ENCODE peak calls at places on chromosomes 16 and 17, in six cellular contexts. T is neuronal stem cell, P is H9, C is IMR-90, Y is H1, M is mesendoderm. A is an unnamed sample.
A peak's percentile ranks its signal among the peaks of the same experiment; 100 is the strongest.

GRCh38 chr16:75861981-75862380 is 135.7 kb upstream of the CPHXL start:
- DNase-seq in P (no peak), M (no peak), T (no peak), C (no peak), Y (no peak), A (no peak)

GRCh38 chr16:57788252-57788841 is 13.9 kb downstream of the KIFC3 start:
- DNase-seq in C (no peak), P (no peak), M (peak; percentile 66), Y (no peak), T (no peak), A (no peak)

GRCh38 chr16:10657925-10658324 is 36.8 kb downstream of the TEKT5 start:
- DNase-seq in Y (no peak), P (no peak), C (no peak), M (no peak), T (no peak), A (no peak)

GRCh38 chr17:51479303-51479702 is 219.0 kb downstream of the UTP18 start:
- DNase-seq in T (no peak), C (no peak), M (no peak), Y (no peak), P (no peak), A (no peak)

GRCh38 chr16:47976609-47977180 is 179.1 kb downstream of the ABCC12 start:
- DNase-seq in C (no peak), P (no peak), T (no peak), M (no peak), Y (no peak), A (no peak)

GRCh38 chr17:2635675-2636074 is 42.2 kb downstream of the PAFAH1B1 start:
- DNase-seq in P (no peak), C (no peak), T (no peak), M (no peak), Y (no peak), A (no peak)

GRCh38 chr17:38419508-38419981 is 8.7 kb upstream of the ARHGAP23 start:
- DNase-seq in C (no peak), Y (no peak), P (peak; percentile 43), T (no peak), M (no peak), A (no peak)

GRCh38 chr17:45121055-45121454 is 11.3 kb downstream of the PLCD3 start:
- DNase-seq in C (no peak), Y (no peak), P (peak; percentile 74), M (no peak), T (no peak), A (no peak)

GRCh38 chr17:38703742-38704644 is 1.1 kb upstream of the MLLT6 start:
- DNase-seq in M (peak; percentile 99), Y (peak; percentile 94), P (peak; percentile 100), T (peak; percentile 43), C (no peak), A (peak; percentile 45)

GRCh38 chr16:67935402-67936123 is 1.1 kb downstream of the PSMB10 start:
- DNase-seq in T (peak; percentile 84), M (peak; percentile 99), Y (peak; percentile 90), C (peak; percentile 87), P (peak; percentile 99), A (peak; percentile 93)
- H2BK120ac ChIP-seq in T (peak overlapping the region; percentile 28), M (no peak overlapping the region), Y (no peak overlapping the region), C (peak overlapping the region; percentile 55), P (no peak overlapping the region), A (peak overlapping the region; percentile 73)

GRCh38 chr17:81720267-81721071 is 8.4 kb downstream of the SLC25A10 start:
- DNase-seq in M (no peak), T (no peak), P (no peak), Y (no peak), C (no peak), A (no peak)
- H2BK15ac ChIP-seq in M (no peak overlapping the region), T (no peak overlapping the region), P (no peak overlapping the region), Y (no peak overlapping the region), C (no peak overlapping the region), A (no peak overlapping the region)

DNA sequence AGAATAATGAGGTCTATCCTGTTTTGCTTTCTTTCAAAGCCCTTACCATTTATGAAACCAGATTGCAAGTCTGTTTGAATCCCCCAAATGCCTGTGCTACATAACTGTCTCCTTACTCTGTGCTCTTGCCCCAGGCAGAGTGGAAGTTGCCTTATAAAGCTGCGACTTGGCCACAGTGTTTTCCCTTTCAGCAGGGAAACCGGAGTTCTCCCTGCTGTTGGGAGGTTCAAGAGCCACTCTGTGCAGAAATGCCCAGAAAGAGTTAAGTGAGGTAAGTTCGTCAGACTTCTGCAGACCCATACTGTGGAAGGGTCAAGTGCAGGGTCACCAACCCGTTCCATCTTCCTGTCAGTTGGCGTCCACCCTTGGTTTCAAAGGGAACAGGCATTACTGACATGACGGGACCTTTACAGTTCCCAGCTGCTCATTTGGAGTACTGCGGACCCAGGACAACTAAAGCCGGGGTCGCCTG is 508.9 kb downstream of the WWOX start:
- DNase-seq in C (no peak), Y (no peak), P (no peak), T (no peak), M (peak; percentile 27), A (peak; percentile 84)
- H2BK120ac ChIP-seq in C (no peak overlapping the region), Y (no peak overlapping the region), P (no peak overlapping the region), T (no peak overlapping the region), M (no peak overlapping the region), A (no peak overlapping the region)

GRCh38 chr17:55346658-55347057 is 75.0 kb downstream of the MMD start:
- DNase-seq in C (no peak), M (no peak), P (no peak), T (no peak), Y (no peak), A (no peak)

GRCh38 chr17:55345132-55345531 is 76.5 kb downstream of the MMD start:
- DNase-seq in C (no peak), Y (no peak), M (no peak), T (no peak), P (no peak), A (no peak)

GRCh38 chr17:55348749-55349354 is 72.8 kb downstream of the MMD start:
- DNase-seq in P (peak; percentile 58), M (peak; percentile 50), T (peak; percentile 33), C (peak; percentile 43), Y (no peak), A (peak; percentile 56)

GRCh38 chr17:55344514-55344997 is 77.1 kb downstream of the MMD start:
- DNase-seq in M (no peak), T (no peak), Y (no peak), C (no peak), P (no peak), A (no peak)

DNA sequence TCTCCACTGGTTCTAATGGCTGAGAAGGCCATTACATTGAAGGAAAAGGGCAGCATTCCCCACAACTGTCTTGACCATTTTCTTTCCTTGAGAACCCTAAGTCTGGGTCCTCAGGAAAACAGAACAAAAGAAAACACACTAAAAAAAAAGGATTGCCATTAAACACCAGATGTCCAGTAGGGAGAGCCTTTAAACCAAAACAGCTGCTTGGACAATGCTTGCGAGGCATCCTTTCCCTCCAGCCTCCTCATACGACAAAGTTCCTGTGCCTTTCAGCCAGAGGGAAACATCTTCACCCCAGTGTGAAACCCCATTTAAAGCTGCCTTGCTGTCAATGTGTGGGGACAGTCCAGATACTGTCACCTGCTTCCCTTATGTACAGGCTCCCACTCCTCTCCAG is 74.3 kb downstream of the MMD start:
- DNase-seq in T (no peak), P (no peak), C (no peak), Y (no peak), M (no peak), A (no peak)
- H2BK15ac ChIP-seq in T (no peak overlapping the region), P (no peak overlapping the region), C (no peak overlapping the region), Y (no peak overlapping the region), M (no peak overlapping the region), A (no peak overlapping the region)

DNA sequence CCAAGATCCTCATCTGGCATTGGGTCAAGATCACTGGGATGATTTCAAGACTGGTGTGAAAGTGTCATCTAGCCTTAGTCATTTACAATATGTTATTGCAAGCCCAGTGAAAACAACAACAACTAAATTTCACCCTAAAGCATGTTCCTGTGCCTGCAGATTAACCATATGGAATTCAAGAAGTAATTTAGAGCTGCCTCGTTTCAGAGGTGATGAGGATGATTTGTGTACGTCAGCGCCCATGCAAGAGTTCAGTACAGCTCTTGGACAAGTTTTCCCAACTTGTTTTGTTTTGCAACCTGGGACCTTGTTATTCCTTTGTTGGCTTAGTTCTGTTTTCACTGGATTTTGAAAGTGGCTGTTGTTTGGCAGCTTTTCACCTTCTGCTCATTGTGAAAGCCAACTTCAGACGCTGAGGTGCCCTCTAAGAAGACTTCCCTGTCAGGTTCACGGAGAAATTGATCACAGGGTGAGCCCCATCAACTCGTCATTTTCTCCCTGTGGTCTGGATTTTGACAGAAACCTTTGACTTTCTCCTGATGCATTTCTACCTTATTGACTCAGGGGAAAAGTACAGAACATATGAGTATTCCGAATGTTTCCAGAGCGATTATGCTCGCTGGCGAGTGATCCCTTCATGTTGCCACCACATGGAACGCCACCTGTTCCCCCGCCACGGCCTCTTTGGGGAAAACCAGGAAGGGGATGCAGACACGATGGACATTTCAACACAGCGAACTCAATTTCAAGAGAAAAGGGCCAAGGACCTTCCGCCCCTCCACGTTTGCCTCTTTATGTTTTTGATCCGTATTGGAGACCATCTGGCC is 85.6 kb downstream of the FOXL1 start:
- DNase-seq in C (peak; percentile 28), M (no peak), P (no peak), Y (no peak), T (no peak), A (peak; percentile 78)
- H2BK120ac ChIP-seq in C (peak overlapping the region; percentile 89), M (no peak overlapping the region), P (no peak overlapping the region), Y (no peak overlapping the region), T (no peak overlapping the region), A (peak overlapping the region; percentile 45)

DNA sequence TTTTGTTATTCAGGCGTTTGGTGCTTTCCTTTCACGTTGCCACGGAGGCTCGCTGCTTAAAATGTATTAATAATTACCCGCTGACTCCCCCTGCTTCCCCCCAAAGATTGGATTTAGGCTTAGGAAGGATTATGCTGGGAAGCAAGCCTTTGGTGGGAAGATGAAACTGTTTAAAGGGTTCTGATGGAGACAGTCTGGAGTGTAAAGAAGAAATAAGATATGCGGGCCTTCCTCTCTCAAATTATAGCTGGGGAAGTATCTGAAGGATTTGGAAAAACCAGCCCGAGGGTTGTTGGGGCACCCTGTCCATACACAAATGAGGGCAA is 1.1 kb downstream of the KSR1 start:
- DNase-seq in P (no peak), Y (no peak), C (no peak), M (no peak), T (peak; percentile 12), A (no peak)
- H2BK15ac ChIP-seq in P (no peak overlapping the region), Y (no peak overlapping the region), C (no peak overlapping the region), M (no peak overlapping the region), T (no peak overlapping the region), A (no peak overlapping the region)

A was measured in mesenchymal stem cell.